ENCODE peak calls at places on chromosomes 2 and 18, in five cellular contexts. One of them, this sample, is unnamed.

GRCh38 chr2:18047896-18048657 is 169.6 kb downstream of the KCNS3 start:
- DNase-seq in thyroid gland: no peak
- DNase-seq in heart left ventricle: no peak
- DNase-seq in NB4: no peak
- DNase-seq in HCT116: peak
- DNase-seq in this sample: no peak

GRCh38 chr18:47191956-47192355 is 15.8 kb upstream of the IER3IP1 start:
- DNase-seq in heart left ventricle: no peak
- DNase-seq in HCT116: no peak
- DNase-seq in NB4: peak
- DNase-seq in thyroid gland: no peak
- DNase-seq in this sample: no peak

GRCh38 chr18:67217551-67218166 is 298.9 kb downstream of the DSEL start:
- DNase-seq in NB4: peak
- DNase-seq in heart left ventricle: no peak
- DNase-seq in HCT116: peak
- DNase-seq in thyroid gland: peak
- DNase-seq in this sample: peak

GRCh38 chr2:209463226-209463625 is 39.4 kb downstream of the MAP2 start:
- DNase-seq in NB4: peak
- DNase-seq in HCT116: no peak
- DNase-seq in heart left ventricle: no peak
- DNase-seq in thyroid gland: no peak
- DNase-seq in this sample: no peak

GRCh38 chr2:239791727-239792648 is 233.2 kb downstream of the NDUFA10 start:
- DNase-seq in heart left ventricle: no peak
- DNase-seq in HCT116: no peak
- DNase-seq in thyroid gland: no peak
- DNase-seq in NB4: no peak
- DNase-seq in this sample: no peak

GRCh38 chr2:212177724-212178123 is 360.9 kb downstream of the ERBB4 start:
- DNase-seq in thyroid gland: no peak
- DNase-seq in HCT116: peak
- DNase-seq in NB4: peak
- DNase-seq in heart left ventricle: no peak
- DNase-seq in this sample: no peak

GRCh38 chr2:40452-40851 is 5.9 kb downstream of the FAM110C start:
- DNase-seq in heart left ventricle: no peak
- DNase-seq in HCT116: no peak
- DNase-seq in NB4: no peak
- DNase-seq in thyroid gland: no peak
- DNase-seq in this sample: no peak

GRCh38 chr2:174683392-174683759 is 80.9 kb downstream of the CHRNA1 start:
- DNase-seq in HCT116: no peak
- DNase-seq in thyroid gland: no peak
- DNase-seq in heart left ventricle: no peak
- DNase-seq in NB4: peak
- DNase-seq in this sample: no peak

GRCh38 chr2:196961889-196962288 is 35.4 kb upstream of the PGAP1 start:
- DNase-seq in thyroid gland: no peak
- DNase-seq in HCT116: no peak
- DNase-seq in NB4: no peak
- DNase-seq in heart left ventricle: no peak
- DNase-seq in this sample: no peak

GRCh38 chr2:190493095-190493494 is 41.4 kb downstream of the NEMP2 start:
- DNase-seq in heart left ventricle: no peak
- DNase-seq in thyroid gland: no peak
- DNase-seq in NB4: no peak
- DNase-seq in HCT116: no peak
- DNase-seq in this sample: no peak

GRCh38 chr18:37294951-37295350 is 270.6 kb downstream of the CELF4 start:
- DNase-seq in thyroid gland: peak
- DNase-seq in NB4: peak
- DNase-seq in heart left ventricle: no peak
- DNase-seq in HCT116: no peak
- DNase-seq in this sample: no peak

DNA sequence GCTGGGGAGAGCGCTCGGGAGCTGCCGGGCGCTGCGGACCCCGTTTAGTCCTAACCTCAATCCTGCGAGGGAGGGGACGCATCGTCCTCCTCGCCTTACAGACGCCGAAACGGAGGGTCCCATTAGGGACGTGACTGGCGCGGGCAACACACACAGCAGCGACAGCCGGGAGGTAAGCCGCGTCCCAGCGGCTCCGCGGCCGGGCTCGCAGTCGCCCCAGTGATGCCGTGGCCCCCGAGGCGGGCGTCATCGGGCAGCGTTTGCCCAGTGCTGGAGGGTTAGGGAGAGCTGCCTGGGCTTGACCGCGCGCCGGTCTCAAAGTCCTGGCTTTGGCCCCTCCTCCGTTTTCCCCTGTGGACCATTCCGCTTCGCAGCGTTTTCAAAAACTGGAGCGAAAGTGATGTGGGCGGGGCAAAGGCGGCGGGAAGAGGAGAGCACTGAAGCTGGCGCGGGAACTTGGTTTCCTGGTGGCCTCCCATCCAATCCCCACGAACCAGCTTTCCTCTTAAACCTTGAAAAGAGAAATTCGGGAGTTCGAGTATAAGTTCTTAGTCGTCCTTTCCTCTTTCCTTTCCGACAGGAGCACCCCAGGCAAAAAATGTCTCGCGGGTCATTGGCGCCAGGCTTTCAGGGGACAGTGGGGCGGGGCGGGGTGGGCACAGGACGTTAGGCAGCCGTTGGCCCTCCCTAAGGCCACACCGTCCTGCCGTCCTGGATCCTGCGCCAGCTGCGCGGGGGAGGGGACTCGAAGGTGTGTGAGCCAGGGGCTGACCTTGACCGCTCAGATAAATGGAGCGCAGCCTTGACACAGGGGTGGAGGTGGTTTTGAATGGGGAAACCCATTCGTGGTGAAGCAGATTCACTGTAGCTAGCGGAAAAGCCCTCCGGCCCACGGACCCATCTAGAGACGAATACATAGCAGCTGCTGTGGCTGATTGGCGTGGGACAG is 819 bp downstream of the TYMS start:
- DNase-seq in HCT116: peak
- DNase-seq in heart left ventricle: peak
- DNase-seq in NB4: peak
- DNase-seq in thyroid gland: peak
- DNase-seq in this sample: peak
- TF ChIP-seq POLR2A in HCT116: peak
- TF ChIP-seq POLR2A in heart left ventricle: no peak
- TF ChIP-seq POLR2A in NB4: peak
- TF ChIP-seq POLR2A in thyroid gland: no peak
- TF ChIP-seq POLR2A in this sample: no peak

DNA sequence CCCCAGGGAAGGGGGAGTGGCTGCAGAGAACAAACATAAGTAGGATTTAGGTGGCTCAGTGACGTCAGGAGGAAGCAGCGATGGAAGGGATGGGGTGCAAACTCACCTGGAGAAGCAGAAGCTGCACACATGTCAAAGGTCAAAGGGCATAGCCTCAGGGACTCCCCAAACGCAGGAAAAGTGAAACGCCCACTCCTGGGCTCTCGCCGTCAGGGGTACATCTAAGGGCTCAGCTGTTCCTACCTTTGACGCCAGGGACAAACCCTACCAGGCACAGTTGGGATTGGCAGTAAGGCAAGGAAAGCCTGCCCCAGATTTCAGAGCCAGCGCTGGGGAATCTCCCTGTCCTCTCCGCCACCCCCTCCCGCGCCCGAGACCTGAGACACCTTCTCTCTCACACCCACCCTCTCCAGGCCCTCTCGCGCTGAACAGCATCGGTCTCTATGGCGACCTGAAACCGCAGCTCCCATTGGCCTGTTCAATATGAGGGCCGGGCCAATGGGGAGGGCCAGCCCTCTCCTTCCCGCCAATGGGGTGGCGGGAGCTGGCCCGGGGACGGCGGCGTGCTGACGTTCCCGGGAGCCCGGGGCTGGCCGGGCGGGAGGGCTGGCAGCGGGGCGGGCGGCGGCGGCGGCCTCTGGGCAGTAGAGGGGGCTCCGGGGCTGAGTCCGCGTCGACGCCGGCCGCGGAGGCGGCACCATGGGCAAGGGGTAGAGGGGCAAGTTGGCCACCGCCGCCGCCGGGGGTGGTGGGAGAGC is at the start of the genes CCDC148 and PKP4:
- DNase-seq in heart left ventricle: peak
- DNase-seq in NB4: peak
- DNase-seq in HCT116: peak
- DNase-seq in thyroid gland: peak
- DNase-seq in this sample: peak
- TF ChIP-seq POLR2A in heart left ventricle: no peak
- TF ChIP-seq POLR2A in NB4: peak
- TF ChIP-seq POLR2A in HCT116: no peak
- TF ChIP-seq POLR2A in thyroid gland: peak
- TF ChIP-seq POLR2A in this sample: peak

GRCh38 chr2:215812966-215813365 is 200.4 kb downstream of the MREG start:
- DNase-seq in thyroid gland: no peak
- DNase-seq in heart left ventricle: no peak
- DNase-seq in HCT116: no peak
- DNase-seq in NB4: no peak
- DNase-seq in this sample: no peak
- TF ChIP-seq POLR2A in thyroid gland: no peak
- TF ChIP-seq POLR2A in heart left ventricle: no peak
- TF ChIP-seq POLR2A in HCT116: no peak
- TF ChIP-seq POLR2A in NB4: no peak
- TF ChIP-seq POLR2A in this sample: no peak

DNA sequence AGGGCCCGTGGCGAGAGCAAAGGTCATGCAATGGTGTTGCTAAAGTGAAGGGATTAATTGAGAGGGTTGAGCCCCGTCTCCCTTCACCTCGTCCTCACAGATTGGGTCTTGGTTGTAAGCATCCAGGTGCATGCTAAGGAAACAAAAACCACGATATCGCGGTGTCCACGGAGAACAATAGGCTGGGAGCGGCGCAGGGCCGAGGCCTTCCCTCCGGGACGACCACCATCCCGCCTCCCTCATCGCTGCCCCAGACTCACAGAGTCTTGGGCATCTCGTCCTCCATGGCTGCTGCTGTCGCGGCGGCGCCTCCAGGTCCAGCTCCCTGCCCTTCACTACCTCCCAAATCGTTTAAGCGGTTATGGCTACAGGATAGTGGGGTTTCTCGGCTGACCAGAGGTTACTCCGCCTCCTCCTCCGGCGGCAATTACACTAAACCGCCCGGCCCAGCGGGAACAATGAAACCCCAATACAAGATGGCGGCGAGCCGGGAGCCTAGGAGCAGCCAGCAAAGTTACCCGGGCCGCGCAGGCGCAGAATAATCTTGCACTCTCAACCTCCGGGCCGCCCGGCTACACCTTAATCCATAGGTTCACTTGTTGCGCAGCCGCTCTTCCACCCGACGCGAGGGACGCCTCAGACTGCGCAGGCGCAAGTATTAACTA is at the start of gene TIA1:
- DNase-seq in heart left ventricle: peak
- DNase-seq in thyroid gland: peak
- DNase-seq in HCT116: peak
- DNase-seq in NB4: peak
- DNase-seq in this sample: peak
- TF ChIP-seq POLR2A in heart left ventricle: peak
- TF ChIP-seq POLR2A in thyroid gland: no peak
- TF ChIP-seq POLR2A in HCT116: peak
- TF ChIP-seq POLR2A in NB4: peak
- TF ChIP-seq POLR2A in this sample: peak

GRCh38 chr2:88832256-88832991 is 141.0 kb downstream of the RPIA start:
- DNase-seq in NB4: peak
- DNase-seq in thyroid gland: no peak
- DNase-seq in HCT116: no peak
- DNase-seq in heart left ventricle: no peak
- DNase-seq in this sample: no peak
- TF ChIP-seq POLR2A in NB4: no peak
- TF ChIP-seq POLR2A in thyroid gland: no peak
- TF ChIP-seq POLR2A in HCT116: no peak
- TF ChIP-seq POLR2A in heart left ventricle: no peak
- TF ChIP-seq POLR2A in this sample: no peak

GRCh38 chr2:223980397-223980735 is 23.1 kb downstream of the MRPL44 start:
- DNase-seq in thyroid gland: no peak
- DNase-seq in HCT116: no peak
- DNase-seq in NB4: no peak
- DNase-seq in heart left ventricle: no peak
- DNase-seq in this sample: no peak
- TF ChIP-seq POLR2A in thyroid gland: no peak
- TF ChIP-seq POLR2A in HCT116: no peak
- TF ChIP-seq POLR2A in NB4: no peak
- TF ChIP-seq POLR2A in heart left ventricle: no peak
- TF ChIP-seq POLR2A in this sample: no peak

GRCh38 chr2:26579025-26579722 is 62.0 kb downstream of the CIB4 start:
- DNase-seq in thyroid gland: no peak
- DNase-seq in HCT116: no peak
- DNase-seq in heart left ventricle: no peak
- DNase-seq in NB4: no peak
- DNase-seq in this sample: no peak
- TF ChIP-seq POLR2A in thyroid gland: no peak
- TF ChIP-seq POLR2A in HCT116: no peak
- TF ChIP-seq POLR2A in heart left ventricle: no peak
- TF ChIP-seq POLR2A in NB4: no peak
- TF ChIP-seq POLR2A in this sample: no peak

GRCh38 chr2:15730545-15731212 is 139.0 kb downstream of the DDX1 start:
- DNase-seq in heart left ventricle: peak
- DNase-seq in HCT116: peak
- DNase-seq in NB4: peak
- DNase-seq in thyroid gland: peak
- DNase-seq in this sample: peak
- TF ChIP-seq POLR2A in heart left ventricle: no peak
- TF ChIP-seq POLR2A in HCT116: no peak
- TF ChIP-seq POLR2A in NB4: no peak
- TF ChIP-seq POLR2A in thyroid gland: no peak
- TF ChIP-seq POLR2A in this sample: no peak